ENCODE peak calls at places on chromosomes 4 and X, in seven cellular contexts. Y is PC-3, L is endothelial cell, N is upper lobe of left lung, K is D721Med, A is SK-N-SH, G is endodermal cell. V is an unnamed sample.

GRCh38 chr4:78119698-78120097 is 62.6 kb downstream of the FRAS1 start:
- DNase-seq in N (no peak), A (no peak), G (no peak), K (no peak), L (no peak), Y (no peak), V (no peak)

GRCh38 chrX:10166248-10166716 is 9.5 kb downstream of the CLCN4 start:
- DNase-seq in G (no peak), L (no peak), A (no peak), N (no peak), Y (no peak), K (no peak), V (no peak)

GRCh38 chr4:83644677-83645639 is 109.0 kb downstream of the GPAT3 start:
- DNase-seq in A (peak; percentile 41), N (no peak), K (no peak), L (peak; percentile 44), G (peak; percentile 59), Y (peak; percentile 74), V (peak; percentile 44)

GRCh38 chr4:6937201-6937600 is 27.6 kb downstream of the TBC1D14 start:
- DNase-seq in Y (no peak), L (no peak), A (no peak), N (no peak), K (no peak), G (no peak), V (no peak)

GRCh38 chr4:95190751-95191436 is 357.9 kb downstream of the UNC5C start:
- DNase-seq in A (peak; percentile 78), G (peak; percentile 49), Y (peak; percentile 37), K (no peak), L (no peak), N (no peak), V (no peak)

GRCh38 chrX:65608021-65608420 is 59.4 kb upstream of the MSN start:
- DNase-seq in Y (no peak), A (no peak), G (no peak), K (no peak), N (no peak), L (no peak), V (no peak)

GRCh38 chrX:129577473-129577872 is 37.4 kb downstream of the OCRL start:
- DNase-seq in K (no peak), G (no peak), Y (peak; percentile 5), L (no peak), A (peak; percentile 58), N (no peak), V (no peak)

GRCh38 chr4:149164282-149164681 is 651.4 kb downstream of the IQCM start:
- DNase-seq in K (no peak), Y (no peak), L (no peak), G (peak; percentile 72), A (no peak), N (no peak), V (peak; percentile 4)

GRCh38 chrX:44003975-44004374 is 30.8 kb upstream of the NDP start:
- DNase-seq in K (no peak), L (no peak), A (no peak), N (peak; percentile 25), Y (no peak), G (no peak), V (peak; percentile 7)

GRCh38 chrX:71846429-71846828 is 64.2 kb upstream of the NHSL2 start:
- DNase-seq in G (no peak), L (no peak), A (no peak), N (no peak), Y (no peak), K (no peak), V (no peak)

GRCh38 chrX:101639583-101639982 is 20.1 kb downstream of the ARMCX2 start:
- DNase-seq in K (no peak), G (no peak), A (no peak), L (no peak), N (no peak), Y (no peak), V (no peak)

GRCh38 chrX:4932790-4933189 is 1219.3 kb upstream of the PRKX start:
- DNase-seq in K (no peak), L (no peak), Y (peak; percentile 79), N (no peak), A (no peak), G (no peak), V (no peak)

GRCh38 chrX:1442724-1443367 is 9.9 kb downstream of the ASMTL start:
- DNase-seq in A (no peak), G (peak; percentile 20), K (no peak), N (peak; percentile 8), L (no peak), Y (no peak), V (no peak)

GRCh38 chrX:75546724-75547123 is 23.9 kb upstream of the ZDHHC15 start:
- DNase-seq in Y (no peak), A (no peak), L (no peak), G (no peak), K (no peak), N (no peak), V (no peak)

GRCh38 chr4:88353324-88353723 is 25.3 kb upstream of the HERC6 start:
- DNase-seq in G (no peak), L (no peak), Y (no peak), N (no peak), K (no peak), A (no peak), V (no peak)

GRCh38 chrX:47571896-47572295 is 10.3 kb upstream of the TIMP1 start:
- DNase-seq in N (no peak), A (no peak), L (no peak), G (no peak), Y (no peak), K (no peak), V (no peak)

GRCh38 chrX:47570794-47571193 is 9.8 kb downstream of the ARAF start:
- DNase-seq in G (no peak), A (no peak), K (no peak), N (no peak), Y (no peak), L (no peak), V (no peak)

GRCh38 chrX:47571215-47571614 is 10.2 kb downstream of the ARAF start:
- DNase-seq in K (no peak), N (no peak), L (no peak), Y (no peak), A (no peak), G (no peak), V (no peak)

GRCh38 chrX:47566841-47567240 is 5.8 kb downstream of the ARAF start:
- DNase-seq in K (no peak), N (no peak), A (no peak), L (no peak), G (no peak), Y (no peak), V (no peak)

DNA sequence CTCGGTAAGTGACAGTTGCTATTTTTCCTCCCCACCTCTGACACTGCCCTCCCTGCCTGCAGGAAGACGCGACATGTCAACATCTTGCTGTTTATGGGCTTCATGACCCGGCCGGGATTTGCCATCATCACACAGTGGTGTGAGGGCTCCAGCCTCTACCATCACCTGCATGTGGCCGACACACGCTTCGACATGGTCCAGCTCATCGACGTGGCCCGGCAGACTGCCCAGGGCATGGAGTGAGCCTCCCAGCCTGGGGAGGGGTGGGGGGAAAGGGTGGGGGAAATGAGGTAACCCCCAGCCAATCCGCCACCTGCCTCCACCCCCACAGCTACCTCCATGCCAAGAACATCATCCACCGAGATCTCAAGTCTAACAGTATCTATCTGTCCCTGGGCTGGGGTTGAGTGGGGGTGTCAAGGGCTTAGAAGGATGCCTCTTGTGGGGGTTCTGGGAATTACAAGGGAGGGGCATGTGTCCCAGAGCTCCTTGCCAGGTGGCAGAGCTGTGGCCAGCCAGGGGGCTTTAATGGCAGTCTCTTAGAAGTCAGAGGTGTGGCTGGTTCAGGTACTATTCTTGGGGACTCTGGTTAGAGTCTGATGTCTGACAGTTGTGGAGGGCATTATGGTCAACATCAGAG is 7.8 kb downstream of the ARAF start:
- DNase-seq in Y (peak; percentile 40), A (peak; percentile 68), G (peak; percentile 81), N (no peak), L (no peak), K (no peak), V (peak; percentile 28)
- TF ChIP-seq CTCF in Y (peak; percentile 46), A (peak; percentile 49), G (peak; percentile 60), N (peak; percentile 9), L (peak; percentile 31), K (peak; percentile 7), V (peak; percentile 33)

GRCh38 chr4:15197005-15197404 is 194.7 kb downstream of the CPEB2 start:
- DNase-seq in G (peak; percentile 75), A (peak; percentile 35), N (no peak), K (no peak), Y (peak; percentile 31), L (peak; percentile 21), V (no peak)
- TF ChIP-seq CTCF in G (peak; percentile 77), A (peak; percentile 38), N (no peak), K (no peak), Y (peak; percentile 55), L (no peak), V (no peak)

DNA sequence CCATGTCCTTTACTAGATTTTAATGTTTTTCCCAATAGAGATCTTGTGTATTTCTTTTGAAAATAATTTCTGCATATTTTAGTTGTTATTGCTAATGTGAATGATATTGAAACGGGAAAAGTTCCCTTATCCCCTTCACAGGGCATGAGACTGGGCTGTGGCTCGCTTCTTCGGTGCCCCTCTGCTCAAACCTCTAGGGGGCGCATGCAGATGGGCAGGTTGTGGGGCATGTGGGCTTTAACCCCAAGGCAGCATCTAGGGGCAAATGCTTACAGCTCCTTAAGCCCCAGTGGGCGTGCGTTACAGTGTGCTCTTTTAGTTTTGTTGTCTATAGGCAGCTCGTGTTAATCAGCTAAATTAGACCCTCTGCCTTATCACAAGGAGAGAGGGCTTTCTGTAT is 194.7 kb downstream of the OPHN1 start:
- DNase-seq in K (no peak), G (peak; percentile 79), A (peak; percentile 2), N (no peak), Y (peak; percentile 43), L (peak; percentile 18), V (peak; percentile 39)
- TF ChIP-seq CTCF in K (peak; percentile 56), G (peak; percentile 77), A (peak; percentile 53), N (no peak), Y (peak; percentile 78), L (peak; percentile 55), V (peak; percentile 48)

GRCh38 chr4:98447648-98448047 is 186.5 kb downstream of the RAP1GDS1 start:
- DNase-seq in K (no peak), Y (no peak), L (no peak), G (peak; percentile 61), N (no peak), A (no peak), V (no peak)

GRCh38 chr4:98452091-98452490 is 190.9 kb downstream of the RAP1GDS1 start:
- DNase-seq in L (no peak), K (no peak), G (no peak), N (no peak), Y (no peak), A (no peak), V (no peak)

GRCh38 chr4:98444371-98444770 is 183.2 kb downstream of the RAP1GDS1 start:
- DNase-seq in L (no peak), N (no peak), G (no peak), K (no peak), A (no peak), Y (no peak), V (no peak)

GRCh38 chr4:98446499-98447375 is 185.6 kb downstream of the RAP1GDS1 start:
- DNase-seq in Y (no peak), A (no peak), G (no peak), K (no peak), L (no peak), N (peak; percentile 41), V (no peak)

GRCh38 chr4:98448923-98449322 is 187.7 kb downstream of the RAP1GDS1 start:
- DNase-seq in G (no peak), L (peak; percentile 14), K (no peak), Y (no peak), N (peak; percentile 48), A (no peak), V (no peak)
- TF ChIP-seq CTCF in G (no peak), L (no peak), K (no peak), Y (no peak), N (no peak), A (no peak), V (no peak)